ENCODE peak calls at places on chromosomes 11 and 22, in eight cellular contexts. Y, B, E, Q, R, O, C and U are unnamed samples.

GRCh38 chr11:121437018-121437685 is 15.0 kb upstream of the SORL1 start:
- DNase-seq in E (no peak), Y (no peak), O (peak), C (no peak), Q (no peak), B (no peak), R (no peak), U (no peak)

GRCh38 chr11:128180446-128181089 is 406.8 kb downstream of the ETS1 start:
- DNase-seq in E (no peak), Y (no peak), R (no peak), Q (no peak), O (peak), B (no peak), C (no peak), U (no peak)

GRCh38 chr11:120642196-120642894 is 130.8 kb downstream of the GRIK4 start:
- DNase-seq in Q (no peak), B (no peak), R (no peak), E (no peak), C (peak), O (no peak), Y (no peak), U (no peak)

GRCh38 chr22:42621505-42622002 is 6.9 kb upstream of the POLDIP3 start:
- DNase-seq in O (peak), C (peak), B (no peak), R (peak), E (no peak), Y (peak), Q (peak), U (peak)

GRCh38 chr22:41092847-41093371 is 517 bp downstream of the EP300 start:
- DNase-seq in E (peak), Q (no peak), R (no peak), O (peak), Y (no peak), C (peak), B (no peak), U (no peak)

GRCh38 chr11:114395776-114396175 is 4.5 kb downstream of the C11orf71 start:
- DNase-seq in B (no peak), Y (no peak), E (no peak), Q (no peak), O (peak), R (no peak), C (no peak), U (no peak)

GRCh38 chr11:112588252-112588668 is 327.6 kb upstream of the PLET1 start:
- DNase-seq in R (no peak), B (peak), Y (peak), E (peak), C (no peak), O (peak), Q (peak), U (peak)

GRCh38 chr11:74777877-74778276 is 29.2 kb downstream of the RNF169 start:
- DNase-seq in Y (no peak), O (no peak), C (no peak), Q (no peak), E (no peak), R (no peak), B (no peak), U (no peak)

GRCh38 chr11:57641011-57641410 is 8.7 kb downstream of the YPEL4 start:
- DNase-seq in Q (no peak), Y (no peak), R (no peak), O (no peak), C (no peak), B (no peak), E (no peak), U (no peak)
- H3K4me3 ChIP-seq in Q (no peak), Y (no peak), R (no peak), O (no peak), C (no peak), B (no peak), E (no peak), U (no peak)

GRCh38 chr11:123057604-123058305 is 4.2 kb downstream of the HSPA8 start:
- DNase-seq in R (no peak), O (no peak), E (no peak), Q (no peak), Y (no peak), B (no peak), C (no peak), U (no peak)
- H3K4me3 ChIP-seq in R (peak), O (no peak), E (no peak), Q (no peak), Y (no peak), B (no peak), C (no peak), U (peak)

GRCh38 chr11:123194308-123195181 is 503 bp downstream of the CLMP start:
- DNase-seq in R (no peak), E (no peak), B (no peak), C (no peak), Y (peak), Q (no peak), O (peak), U (no peak)
- H3K4me3 ChIP-seq in R (no peak), E (peak), B (peak), C (peak), Y (peak), Q (peak), O (peak), U (no peak)

DNA sequence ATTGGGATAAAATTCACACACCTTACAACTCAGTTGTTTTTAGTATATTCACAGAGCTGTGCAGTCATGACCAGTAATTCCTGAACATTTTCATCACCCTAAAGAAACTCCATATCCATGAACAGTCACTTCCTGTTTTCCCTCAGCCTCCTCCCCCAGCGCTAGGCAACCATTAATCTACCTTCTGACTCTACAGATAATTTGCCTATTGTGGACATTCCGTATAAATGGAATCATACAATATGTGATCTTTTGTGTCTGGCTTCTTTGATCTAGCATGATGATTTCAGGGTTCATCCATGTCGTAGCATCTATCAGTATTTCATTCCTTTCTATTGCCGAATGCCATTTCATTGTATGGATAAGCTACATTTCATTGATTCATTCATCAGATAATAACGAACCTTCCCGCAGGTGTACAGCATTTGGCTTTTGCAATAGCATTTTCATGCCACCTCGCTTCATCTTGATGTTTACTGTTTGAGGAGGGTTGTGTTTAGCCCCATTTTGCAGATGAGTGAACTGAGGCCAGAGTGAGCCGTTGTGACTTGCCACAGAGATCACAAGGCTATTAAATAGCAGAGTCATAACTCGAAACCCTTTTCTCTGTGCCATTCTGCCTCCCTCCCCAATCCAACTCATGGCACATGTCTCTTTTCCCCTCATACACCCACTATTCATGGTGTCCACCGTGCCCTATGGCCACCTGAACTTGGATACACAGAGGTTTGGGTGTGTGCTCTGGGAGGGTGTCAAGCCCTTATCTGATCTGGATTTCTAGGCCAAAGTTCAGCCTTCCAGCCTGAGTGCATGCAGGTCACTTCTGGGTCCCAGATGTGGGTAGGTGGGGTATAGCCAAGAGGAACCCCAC is 11.1 kb upstream of the MYH9 start:
- DNase-seq in R (no peak), B (no peak), Q (no peak), Y (no peak), O (peak), E (no peak), C (no peak), U (no peak)
- H3K4me3 ChIP-seq in R (no peak), B (no peak), Q (no peak), Y (no peak), O (no peak), E (no peak), C (no peak), U (no peak)

GRCh38 chr11:104934594-104934993 is 33.8 kb downstream of the CASP4 start:
- DNase-seq in R (no peak), Q (no peak), E (no peak), C (no peak), Y (no peak), B (no peak), O (no peak), U (peak)
- H3K4me3 ChIP-seq in R (peak), Q (no peak), E (no peak), C (no peak), Y (no peak), B (no peak), O (no peak), U (peak)

GRCh38 chr11:36460220-36460619 is 49.9 kb downstream of the TRAF6 start:
- DNase-seq in B (no peak), O (no peak), R (peak), C (no peak), E (no peak), Q (no peak), Y (no peak), U (no peak)

GRCh38 chr11:36458129-36458918 is 51.7 kb downstream of the TRAF6 start:
- DNase-seq in Q (no peak), O (no peak), R (peak), Y (no peak), C (no peak), B (no peak), E (no peak), U (no peak)

GRCh38 chr11:36456136-36456535 is 53.9 kb downstream of the TRAF6 start:
- DNase-seq in B (no peak), C (no peak), O (no peak), E (no peak), Y (no peak), R (no peak), Q (no peak), U (no peak)

GRCh38 chr11:36462321-36462720 is 47.8 kb downstream of the TRAF6 start:
- DNase-seq in C (no peak), Y (no peak), R (no peak), O (no peak), Q (no peak), B (no peak), E (no peak), U (no peak)

DNA sequence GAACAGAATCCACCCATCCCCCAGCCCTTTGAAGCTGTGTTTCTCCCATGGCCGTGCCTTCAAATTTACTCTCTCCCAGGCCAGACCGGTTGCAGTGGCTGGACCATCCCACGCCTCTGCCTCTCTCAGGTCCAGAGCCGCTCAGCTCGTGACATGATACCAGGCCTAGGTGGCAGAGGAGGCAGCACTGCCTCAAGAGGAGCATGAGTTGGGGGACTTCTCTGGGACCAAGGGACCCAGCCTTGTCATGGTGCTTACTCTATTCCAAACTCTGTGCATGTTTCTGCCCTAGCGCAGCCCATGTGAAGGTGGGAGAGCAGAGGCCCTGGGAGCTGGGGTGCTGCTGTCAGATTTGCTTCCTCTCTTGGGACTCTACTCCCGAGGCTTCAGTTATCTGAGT is 51.0 kb downstream of the TRAF6 start:
- DNase-seq in Q (no peak), O (no peak), Y (no peak), B (no peak), R (no peak), C (no peak), E (no peak), U (no peak)
- H3K4me3 ChIP-seq in Q (no peak), O (no peak), Y (no peak), B (no peak), R (no peak), C (no peak), E (no peak), U (no peak)

DNA sequence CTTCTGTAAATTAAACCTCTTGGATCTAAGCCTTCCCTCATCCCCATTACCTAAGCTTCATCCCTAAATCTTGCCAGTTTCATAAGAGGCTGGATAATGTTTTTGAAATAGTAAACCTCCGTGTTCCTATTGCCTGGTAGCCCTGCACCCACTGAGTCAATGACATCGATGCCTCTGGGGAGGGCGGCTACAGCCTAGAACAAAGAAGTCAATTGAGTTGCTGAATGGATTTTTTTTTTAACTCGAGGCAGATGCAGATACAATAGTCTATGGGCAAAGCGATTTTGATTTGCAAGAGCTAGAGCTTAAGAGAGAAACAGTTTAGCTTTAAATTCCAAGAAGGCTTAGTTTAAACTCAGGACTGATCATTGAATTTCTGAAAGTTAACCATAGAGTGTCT is 121.3 kb downstream of the NECTIN1 start:
- DNase-seq in Y (no peak), C (no peak), O (peak), B (no peak), E (no peak), R (no peak), Q (no peak), U (no peak)
- H3K4me3 ChIP-seq in Y (no peak), C (no peak), O (no peak), B (no peak), E (no peak), R (no peak), Q (no peak), U (no peak)